ENCODE peak calls at places on chromosomes 6 and 20, in seven cellular contexts. One of them, this sample, is unnamed.

GRCh38 chr20:37202267-37202943 is 23.1 kb upstream of the MROH8 start:
- DNase-seq in stimulated activated CD4-positive, alpha-beta T cell treated with anti-CD3 and anti-CD28 coated beads, TNF-alpha, amount 100 ng/mL, for 48 hours: no peak
- DNase-seq in T-helper 9 cell: no peak
- DNase-seq in HFFc6: peak; percentile 96
- DNase-seq in midbrain: peak; percentile 16
- DNase-seq in cardiac fibroblast: peak; percentile 96
- DNase-seq in Peyer's patch: no peak
- DNase-seq in this sample: peak; percentile 89

GRCh38 chr6:89640804-89641203 is 2.3 kb upstream of the LYRM2 start:
- DNase-seq in HFFc6: peak; percentile 84
- DNase-seq in cardiac fibroblast: peak; percentile 2
- DNase-seq in Peyer's patch: no peak
- DNase-seq in T-helper 9 cell: no peak
- DNase-seq in midbrain: no peak
- DNase-seq in stimulated activated CD4-positive, alpha-beta T cell treated with anti-CD3 and anti-CD28 coated beads, TNF-alpha, amount 100 ng/mL, for 48 hours: no peak
- DNase-seq in this sample: no peak

GRCh38 chr20:33650753-33651561 is 11.2 kb upstream of the C20orf144 start:
- DNase-seq in Peyer's patch: no peak
- DNase-seq in cardiac fibroblast: no peak
- DNase-seq in midbrain: no peak
- DNase-seq in HFFc6: no peak
- DNase-seq in stimulated activated CD4-positive, alpha-beta T cell treated with anti-CD3 and anti-CD28 coated beads, TNF-alpha, amount 100 ng/mL, for 48 hours: no peak
- DNase-seq in T-helper 9 cell: no peak
- DNase-seq in this sample: no peak

GRCh38 chr6:62803094-62803493 is 408.2 kb upstream of the FKBP1C start:
- DNase-seq in midbrain: no peak
- DNase-seq in T-helper 9 cell: no peak
- DNase-seq in stimulated activated CD4-positive, alpha-beta T cell treated with anti-CD3 and anti-CD28 coated beads, TNF-alpha, amount 100 ng/mL, for 48 hours: no peak
- DNase-seq in HFFc6: no peak
- DNase-seq in cardiac fibroblast: no peak
- DNase-seq in Peyer's patch: no peak
- DNase-seq in this sample: no peak

GRCh38 chr20:5171074-5171789 is 44.4 kb downstream of the CDS2 start:
- DNase-seq in stimulated activated CD4-positive, alpha-beta T cell treated with anti-CD3 and anti-CD28 coated beads, TNF-alpha, amount 100 ng/mL, for 48 hours: no peak
- DNase-seq in cardiac fibroblast: peak; percentile 23
- DNase-seq in HFFc6: no peak
- DNase-seq in Peyer's patch: no peak
- DNase-seq in midbrain: peak; percentile 67
- DNase-seq in T-helper 9 cell: no peak
- DNase-seq in this sample: no peak

GRCh38 chr20:57625978-57626377 is 5.8 kb upstream of the ZBP1 start:
- DNase-seq in cardiac fibroblast: no peak
- DNase-seq in HFFc6: no peak
- DNase-seq in T-helper 9 cell: no peak
- DNase-seq in midbrain: no peak
- DNase-seq in stimulated activated CD4-positive, alpha-beta T cell treated with anti-CD3 and anti-CD28 coated beads, TNF-alpha, amount 100 ng/mL, for 48 hours: no peak
- DNase-seq in Peyer's patch: no peak
- DNase-seq in this sample: no peak

GRCh38 chr20:47500554-47500953 is 1.1 kb upstream of the NCOA3 start:
- DNase-seq in Peyer's patch: no peak
- DNase-seq in HFFc6: no peak
- DNase-seq in T-helper 9 cell: no peak
- DNase-seq in midbrain: no peak
- DNase-seq in cardiac fibroblast: no peak
- DNase-seq in stimulated activated CD4-positive, alpha-beta T cell treated with anti-CD3 and anti-CD28 coated beads, TNF-alpha, amount 100 ng/mL, for 48 hours: no peak
- DNase-seq in this sample: no peak

GRCh38 chr6:35648203-35648602 is 40.5 kb downstream of the FKBP5 start:
- DNase-seq in stimulated activated CD4-positive, alpha-beta T cell treated with anti-CD3 and anti-CD28 coated beads, TNF-alpha, amount 100 ng/mL, for 48 hours: no peak
- DNase-seq in cardiac fibroblast: no peak
- DNase-seq in T-helper 9 cell: no peak
- DNase-seq in midbrain: no peak
- DNase-seq in HFFc6: no peak
- DNase-seq in Peyer's patch: no peak
- DNase-seq in this sample: no peak

GRCh38 chr20:4961746-4962145 is 39.6 kb downstream of the SLC23A2 start:
- DNase-seq in HFFc6: no peak
- DNase-seq in T-helper 9 cell: no peak
- DNase-seq in Peyer's patch: no peak
- DNase-seq in midbrain: no peak
- DNase-seq in cardiac fibroblast: peak; percentile 94
- DNase-seq in stimulated activated CD4-positive, alpha-beta T cell treated with anti-CD3 and anti-CD28 coated beads, TNF-alpha, amount 100 ng/mL, for 48 hours: no peak
- DNase-seq in this sample: no peak

GRCh38 chr6:105882833-105883232 is 203.3 kb upstream of the PRDM1 start:
- DNase-seq in stimulated activated CD4-positive, alpha-beta T cell treated with anti-CD3 and anti-CD28 coated beads, TNF-alpha, amount 100 ng/mL, for 48 hours: no peak
- DNase-seq in T-helper 9 cell: no peak
- DNase-seq in cardiac fibroblast: no peak
- DNase-seq in midbrain: no peak
- DNase-seq in HFFc6: peak; percentile 61
- DNase-seq in Peyer's patch: no peak
- DNase-seq in this sample: no peak

This sample was measured in GM03348.